ENCODE peak calls at places on chromosomes 16 and 17, in six cellular contexts. Y is OCI-LY7; M is foreskin fibroblast; U is BJ; X is CD8-positive, alpha-beta T cell; B is cardiac fibroblast. O is an unnamed sample.

GRCh38 chr16:74700206-74701040 is at the start of gene MLKL:
- DNase-seq in Y (peak), M (peak), U (no peak), X (peak), B (peak), O (no peak)

GRCh38 chr17:72560303-72561247 is 439.8 kb downstream of the SOX9 start:
- DNase-seq in Y (peak), M (peak), U (no peak), X (no peak), B (peak), O (no peak)

GRCh38 chr16:87437911-87438610 is 45.9 kb downstream of the MAP1LC3B start:
- DNase-seq in Y (no peak), M (no peak), U (no peak), X (no peak), B (no peak), O (no peak)

GRCh38 chr17:51056813-51057510 is 63.7 kb downstream of the SPAG9 start:
- DNase-seq in Y (peak), M (peak), U (peak), X (no peak), B (peak), O (peak)

GRCh38 chr17:27553019-27553511 is 77.9 kb upstream of the LGALS9 start:
- DNase-seq in Y (no peak), M (no peak), U (no peak), X (no peak), B (no peak), O (no peak)

GRCh38 chr16:6682142-6682811 is 650.4 kb upstream of the RBFOX1 start:
- DNase-seq in Y (peak), M (no peak), U (no peak), X (no peak), B (peak), O (no peak)

GRCh38 chr16:56203052-56203451 is 11.8 kb downstream of the GNAO1 start:
- DNase-seq in Y (peak), M (no peak), U (no peak), X (no peak), B (peak), O (no peak)

GRCh38 chr16:81265658-81266451 is 27.4 kb downstream of the BCO1 start:
- DNase-seq in Y (no peak), M (peak), U (no peak), X (no peak), B (no peak), O (no peak)

GRCh38 chr16:30923554-30924085 is at the start of gene FBXL19:
- DNase-seq in Y (no peak), M (no peak), U (no peak), X (no peak), B (no peak), O (no peak)

GRCh38 chr16:88503374-88503770 is 50.3 kb downstream of the ZFPM1 start:
- DNase-seq in Y (no peak), M (no peak), U (no peak), X (no peak), B (no peak), O (no peak)

GRCh38 chr17:41421116-41421515 is 3.3 kb downstream of the KRT37 start:
- DNase-seq in Y (no peak), M (peak), U (peak), X (no peak), B (peak), O (no peak)

GRCh38 chr17:68141050-68141449 is 105.5 kb downstream of the KPNA2 start:
- DNase-seq in Y (no peak), M (no peak), U (no peak), X (no peak), B (peak), O (no peak)

GRCh38 chr17:76467366-76467765 is at the start of gene AANAT:
- DNase-seq in Y (no peak), M (no peak), U (no peak), X (no peak), B (no peak), O (no peak)

GRCh38 chr17:63543822-63544420 is 6.4 kb upstream of the DCAF7 start:
- DNase-seq in Y (peak), M (no peak), U (no peak), X (no peak), B (no peak), O (no peak)

GRCh38 chr17:15947331-15947730 is 2.4 kb downstream of the ADORA2B start:
- DNase-seq in Y (no peak), M (peak), U (no peak), X (no peak), B (peak), O (no peak)

GRCh38 chr16:80804061-80804450 is 342 bp downstream of the CDYL2 start:
- DNase-seq in Y (peak), M (peak), U (no peak), X (peak), B (peak), O (peak)

GRCh38 chr16:2084688-2085625 is 37.2 kb downstream of the TSC2 start:
- DNase-seq in Y (no peak), M (no peak), U (no peak), X (no peak), B (no peak), O (no peak)

GRCh38 chr17:40541060-40541872 is 24.0 kb downstream of the CCR7 start:
- DNase-seq in Y (peak), M (no peak), U (no peak), X (no peak), B (no peak), O (no peak)

GRCh38 chr17:39563476-39563875 is 44.2 kb downstream of the NEUROD2 start:
- DNase-seq in Y (no peak), M (no peak), U (no peak), X (no peak), B (no peak), O (no peak)

GRCh38 chr17:38357488-38358123 is 6.0 kb downstream of the SOCS7 start:
- DNase-seq in Y (no peak), M (no peak), U (no peak), X (no peak), B (no peak), O (no peak)

GRCh38 chr17:45307290-45308015 is 9.4 kb downstream of the MAP3K14 start:
- DNase-seq in Y (peak), M (peak), U (peak), X (no peak), B (peak), O (no peak)

GRCh38 chr17:73799781-73800627 is 155.8 kb upstream of the SDK2 start:
- DNase-seq in Y (no peak), M (no peak), U (no peak), X (no peak), B (no peak), O (no peak)

GRCh38 chr17:67565068-67565467 is 152.7 kb upstream of the NOL11 start:
- DNase-seq in Y (no peak), M (no peak), U (no peak), X (no peak), B (no peak), O (no peak)

GRCh38 chr17:68759343-68760140 is 158.4 kb upstream of the FAM20A start:
- DNase-seq in Y (peak), M (peak), U (peak), X (peak), B (peak), O (peak)

GRCh38 chr17:4566785-4567184 is 6.4 kb upstream of the GGT6 start:
- DNase-seq in Y (peak), M (peak), U (no peak), X (no peak), B (peak), O (no peak)

GRCh38 chr16:57629516-57630401 is 1.3 kb downstream of the ADGRG1 start:
- DNase-seq in Y (no peak), M (no peak), U (no peak), X (no peak), B (no peak), O (no peak)

GRCh38 chr16:11977206-11978041 is 890 bp downstream of the SNX29 start:
- DNase-seq in Y (no peak), M (peak), U (peak), X (no peak), B (peak), O (no peak)

GRCh38 chr17:61335105-61335844 is 64.4 kb upstream of the TBX2 start:
- DNase-seq in Y (no peak), M (no peak), U (no peak), X (no peak), B (peak), O (no peak)

GRCh38 chr16:79786389-79786788 is 185.9 kb upstream of the MAF start:
- DNase-seq in Y (no peak), M (no peak), U (no peak), X (no peak), B (no peak), O (no peak)

GRCh38 chr16:87276926-87277325 is 40.3 kb downstream of the C16orf95 start:
- DNase-seq in Y (no peak), M (no peak), U (no peak), X (no peak), B (no peak), O (no peak)

GRCh38 chr17:18191071-18191667 is 7.5 kb downstream of the ALKBH5 start:
- DNase-seq in Y (no peak), M (no peak), U (no peak), X (no peak), B (peak), O (no peak)

DNA sequence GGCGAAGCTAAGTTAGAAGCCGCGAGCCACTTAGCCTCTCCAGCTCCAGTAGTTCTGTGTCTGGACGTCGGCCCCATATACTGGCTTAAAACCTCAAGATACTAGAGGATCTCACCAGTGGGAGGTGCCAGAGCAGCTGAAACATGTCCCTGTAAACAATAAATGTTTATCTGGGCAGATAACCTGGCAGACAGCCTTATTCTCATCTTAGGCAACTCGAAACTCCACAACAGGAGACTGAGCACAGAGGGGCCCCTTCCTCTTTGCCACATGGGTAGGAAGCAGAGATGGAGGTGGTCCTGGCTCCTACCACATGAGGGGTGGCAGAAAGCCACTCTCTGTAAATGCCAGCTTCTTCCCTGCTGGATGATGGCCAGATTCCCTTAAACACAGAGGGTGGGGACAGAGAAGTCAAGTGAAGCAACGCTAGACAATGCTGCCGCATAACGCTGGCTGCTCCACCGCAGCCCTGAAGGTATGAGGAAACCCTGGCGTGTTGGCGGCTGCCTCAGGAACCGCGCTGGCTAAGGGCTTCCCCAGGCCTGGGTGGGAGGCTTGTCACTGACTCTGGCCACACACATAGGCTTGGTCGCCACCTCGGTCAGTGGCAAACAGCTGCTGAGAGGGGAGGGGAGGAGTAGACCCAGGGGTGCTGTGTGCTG is 67.9 kb downstream of the HIC1 start:
- DNase-seq in Y (no peak), M (no peak), U (no peak), X (no peak), B (peak), O (no peak)
- TF ChIP-seq CTCF in Y (no peak), M (no peak), U (peak), X (no peak), B (peak), O (no peak)

GRCh38 chr17:48841395-48841831 is 10.6 kb downstream of the CALCOCO2 start:
- DNase-seq in Y (peak), M (peak), U (no peak), X (no peak), B (peak), O (no peak)

GRCh38 chr17:48840441-48840840 is 9.6 kb downstream of the CALCOCO2 start:
- DNase-seq in Y (no peak), M (no peak), U (no peak), X (no peak), B (peak), O (no peak)

GRCh38 chr17:48843172-48843900 is 12.5 kb downstream of the CALCOCO2 start:
- DNase-seq in Y (no peak), M (peak), U (no peak), X (no peak), B (peak), O (no peak)

GRCh38 chr17:48842746-48843145 is 11.9 kb downstream of the CALCOCO2 start:
- DNase-seq in Y (no peak), M (no peak), U (no peak), X (no peak), B (peak), O (no peak)
- H3K4me3 ChIP-seq in Y (no peak), M (no peak), U (no peak), X (no peak), B (no peak), O (no peak)

GRCh38 chr16:603221-603620 is 13.4 kb downstream of the RAB40C start:
- DNase-seq in Y (no peak), M (no peak), U (no peak), X (no peak), B (no peak), O (no peak)

GRCh38 chr16:596736-597060 is 6.8 kb downstream of the RAB40C start:
- DNase-seq in Y (no peak), M (no peak), U (no peak), X (no peak), B (no peak), O (no peak)

GRCh38 chr16:595942-596735 is 6.3 kb downstream of the RAB40C start:
- DNase-seq in Y (no peak), M (no peak), U (no peak), X (no peak), B (no peak), O (no peak)

GRCh38 chr16:598823-599739 is 9.2 kb downstream of the RAB40C start:
- DNase-seq in Y (no peak), M (no peak), U (no peak), X (no peak), B (no peak), O (no peak)

GRCh38 chr16:600781-601180 is 10.9 kb downstream of the RAB40C start:
- DNase-seq in Y (peak), M (no peak), U (no peak), X (no peak), B (peak), O (no peak)
- TF ChIP-seq CTCF in Y (peak), M (peak), U (peak), X (no peak), B (peak), O (peak)

DNA sequence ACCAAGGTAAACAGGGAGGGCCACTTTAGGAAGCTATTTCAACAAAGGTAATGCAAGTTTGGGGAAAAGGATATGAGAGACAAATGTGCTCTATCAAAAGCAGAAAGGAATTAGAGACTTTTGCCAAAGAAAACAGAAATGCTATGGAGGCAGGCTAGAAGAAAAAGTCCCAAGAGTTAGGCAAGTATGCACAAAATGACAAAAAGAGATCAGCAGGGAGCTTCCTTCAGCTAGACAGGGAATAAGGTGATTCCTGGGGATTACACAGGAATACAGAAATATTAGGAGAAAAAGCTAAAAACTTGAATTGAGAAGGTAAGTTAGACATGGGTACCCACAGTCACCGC is 2.4 kb downstream of the FXR2 start:
- DNase-seq in Y (no peak), M (no peak), U (no peak), X (no peak), B (peak), O (no peak)
- H3K4me3 ChIP-seq in Y (no peak), M (peak), U (no peak), X (no peak), B (no peak), O (peak)

DNA sequence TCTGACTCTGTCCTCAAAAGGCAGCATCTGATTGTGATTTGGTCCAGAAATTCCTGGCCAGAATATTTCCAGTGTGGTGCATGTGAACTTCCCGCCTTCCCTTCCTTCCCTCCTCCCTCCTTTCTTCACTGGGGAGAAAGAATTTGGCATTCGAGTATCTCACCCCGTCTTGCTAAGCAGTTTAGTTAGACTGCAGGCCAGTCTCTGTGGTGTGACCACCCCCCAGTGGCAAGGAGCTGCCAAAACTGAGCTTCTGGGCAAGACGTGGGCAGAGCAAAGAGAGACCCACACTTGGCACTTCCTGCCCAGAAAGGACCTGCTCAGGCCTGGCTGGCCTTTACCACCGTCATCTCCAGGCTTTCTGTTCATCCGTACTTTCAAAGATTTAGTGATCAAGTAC is 36.4 kb downstream of the SNX20 start:
- DNase-seq in Y (no peak), M (no peak), U (no peak), X (no peak), B (peak), O (no peak)
- TF ChIP-seq CTCF in Y (peak), M (peak), U (peak), X (peak), B (no peak), O (peak)